ENCODE peak calls at places on chromosome 17, in four cellular contexts. X, D, L and M are unnamed samples.

GRCh38 chr17:68198931-68199836 is 48.7 kb upstream of the AMZ2 start:
- DNase-seq in X (no peak), D (no peak), L (no peak), M (no peak)

GRCh38 chr17:300881-301280 is 51.7 kb downstream of the RPH3AL start:
- DNase-seq in X (no peak), D (no peak), L (no peak), M (no peak)

GRCh38 chr17:78330570-78331224 is 29.2 kb downstream of the SOCS3 start:
- DNase-seq in X (no peak), D (no peak), L (peak; percentile 56), M (no peak)

GRCh38 chr17:77535435-77535834 is 394.7 kb downstream of the SEC14L1 start:
- DNase-seq in X (no peak), D (no peak), L (no peak), M (peak; percentile 54)

GRCh38 chr17:8062435-8062806 is 23.6 kb downstream of the ALOX15B start:
- DNase-seq in X (no peak), D (no peak), L (no peak), M (no peak)

GRCh38 chr17:80526116-80526910 is 18.3 kb upstream of the RPTOR start:
- DNase-seq in X (no peak), D (no peak), L (no peak), M (no peak)

GRCh38 chr17:76709077-76709950 is 1.5 kb downstream of the MXRA7 start:
- DNase-seq in X (no peak), D (peak; percentile 83), L (peak; percentile 98), M (peak; percentile 95)

GRCh38 chr17:50593321-50593720 is 32.8 kb downstream of the CACNA1G start:
- DNase-seq in X (no peak), D (no peak), L (no peak), M (no peak)

GRCh38 chr17:67474081-67474661 is 97.1 kb downstream of the PITPNC1 start:
- DNase-seq in X (no peak), D (no peak), L (peak; percentile 42), M (no peak)

GRCh38 chr17:39365872-39366271 is 35.6 kb downstream of the FBXL20 start:
- DNase-seq in X (no peak), D (no peak), L (no peak), M (no peak)

GRCh38 chr17:8651013-8651412 is 20.5 kb upstream of the MYH10 start:
- DNase-seq in X (no peak), D (no peak), L (no peak), M (no peak)

GRCh38 chr17:46115687-46116086 is 77.5 kb downstream of the KANSL1 start:
- DNase-seq in X (no peak), D (no peak), L (no peak), M (no peak)

GRCh38 chr17:56468840-56469239 is 124.7 kb upstream of the NOG start:
- DNase-seq in X (no peak), D (peak; percentile 83), L (no peak), M (no peak)